ENCODE peak calls at places on chromosomes 4 and X, in five cellular contexts. One of them, this sample, is unnamed.

GRCh38 chr4:20288047-20288650 is 36.4 kb downstream of the SLIT2 start:
- DNase-seq in cardiac muscle cell: no peak
- DNase-seq in lung: no peak
- DNase-seq in sigmoid colon: no peak
- DNase-seq in AG09309: no peak
- DNase-seq in this sample: no peak

GRCh38 chrX:48025561-48025960 is 18.8 kb downstream of the SPACA5 start:
- DNase-seq in cardiac muscle cell: peak
- DNase-seq in lung: no peak
- DNase-seq in AG09309: no peak
- DNase-seq in sigmoid colon: no peak
- DNase-seq in this sample: no peak

GRCh38 chr4:128913228-128913627 is 103.7 kb downstream of the JADE1 start:
- DNase-seq in AG09309: no peak
- DNase-seq in lung: no peak
- DNase-seq in sigmoid colon: no peak
- DNase-seq in cardiac muscle cell: no peak
- DNase-seq in this sample: no peak

GRCh38 chrX:135625995-135626394 is 87.4 kb upstream of the CT45A1 start:
- DNase-seq in sigmoid colon: no peak
- DNase-seq in lung: no peak
- DNase-seq in cardiac muscle cell: peak
- DNase-seq in AG09309: no peak
- DNase-seq in this sample: no peak

GRCh38 chr4:41611881-41612871 is 74.2 kb downstream of the LIMCH1 start:
- DNase-seq in AG09309: no peak
- DNase-seq in sigmoid colon: peak
- DNase-seq in lung: peak
- DNase-seq in cardiac muscle cell: peak
- DNase-seq in this sample: no peak

GRCh38 chrX:87397103-87397886 is 120.3 kb upstream of the KLHL4 start:
- DNase-seq in lung: no peak
- DNase-seq in cardiac muscle cell: no peak
- DNase-seq in sigmoid colon: no peak
- DNase-seq in AG09309: no peak
- DNase-seq in this sample: no peak

GRCh38 chrX:151754042-151754419 is 19.5 kb downstream of the CNGA2 start:
- DNase-seq in lung: no peak
- DNase-seq in cardiac muscle cell: no peak
- DNase-seq in sigmoid colon: no peak
- DNase-seq in AG09309: peak
- DNase-seq in this sample: no peak

GRCh38 chrX:129748265-129748664 is 9.5 kb downstream of the XPNPEP2 start:
- DNase-seq in cardiac muscle cell: no peak
- DNase-seq in lung: no peak
- DNase-seq in sigmoid colon: peak
- DNase-seq in AG09309: peak
- DNase-seq in this sample: no peak

GRCh38 chr4:4752576-4753401 is 106.7 kb upstream of the MSX1 start:
- DNase-seq in lung: no peak
- DNase-seq in AG09309: peak
- DNase-seq in sigmoid colon: no peak
- DNase-seq in cardiac muscle cell: no peak
- DNase-seq in this sample: no peak

GRCh38 chr4:46586566-46586965 is 196.6 kb upstream of the GABRA2 start:
- DNase-seq in AG09309: no peak
- DNase-seq in lung: no peak
- DNase-seq in sigmoid colon: no peak
- DNase-seq in cardiac muscle cell: no peak
- DNase-seq in this sample: no peak

GRCh38 chrX:3066555-3066954 is 25.3 kb downstream of the ARSF start:
- DNase-seq in sigmoid colon: no peak
- DNase-seq in AG09309: no peak
- DNase-seq in lung: no peak
- DNase-seq in cardiac muscle cell: no peak
- DNase-seq in this sample: peak

GRCh38 chr4:138655970-138656369 is 359.6 kb upstream of the NOCT start:
- DNase-seq in sigmoid colon: no peak
- DNase-seq in lung: no peak
- DNase-seq in cardiac muscle cell: no peak
- DNase-seq in AG09309: no peak
- DNase-seq in this sample: no peak

GRCh38 chr4:18937080-18937479 is 915.5 kb upstream of the LCORL start:
- DNase-seq in AG09309: no peak
- DNase-seq in lung: no peak
- DNase-seq in cardiac muscle cell: no peak
- DNase-seq in sigmoid colon: no peak
- DNase-seq in this sample: no peak

GRCh38 chrX:119236599-119237525 is 777 bp downstream of the PGRMC1 start:
- DNase-seq in lung: no peak
- DNase-seq in cardiac muscle cell: peak
- DNase-seq in AG09309: no peak
- DNase-seq in sigmoid colon: peak
- DNase-seq in this sample: peak

GRCh38 chr4:81351653-81352455 is 119.9 kb downstream of the RASGEF1B start:
- DNase-seq in lung: peak
- DNase-seq in AG09309: no peak
- DNase-seq in sigmoid colon: peak
- DNase-seq in cardiac muscle cell: peak
- DNase-seq in this sample: peak

GRCh38 chrX:10045327-10046000 is 78.3 kb downstream of the CLDN34 start:
- DNase-seq in AG09309: no peak
- DNase-seq in sigmoid colon: no peak
- DNase-seq in cardiac muscle cell: no peak
- DNase-seq in lung: no peak
- DNase-seq in this sample: no peak

GRCh38 chrX:18348047-18348446 is 6.4 kb downstream of the SCML2 start:
- DNase-seq in cardiac muscle cell: no peak
- DNase-seq in AG09309: no peak
- DNase-seq in sigmoid colon: no peak
- DNase-seq in lung: no peak
- DNase-seq in this sample: no peak

GRCh38 chrX:105190252-105190853 is 30.1 kb downstream of the TEX13A start:
- DNase-seq in AG09309: peak
- DNase-seq in sigmoid colon: no peak
- DNase-seq in cardiac muscle cell: peak
- DNase-seq in lung: no peak
- DNase-seq in this sample: no peak

GRCh38 chrX:120749141-120749846 is 119.4 kb upstream of the C1GALT1C1 start:
- DNase-seq in cardiac muscle cell: no peak
- DNase-seq in sigmoid colon: no peak
- DNase-seq in lung: no peak
- DNase-seq in AG09309: no peak
- DNase-seq in this sample: no peak

GRCh38 chr4:87938746-87939145 is 36.8 kb upstream of the SPP1 start:
- DNase-seq in lung: no peak
- DNase-seq in sigmoid colon: no peak
- DNase-seq in AG09309: no peak
- DNase-seq in cardiac muscle cell: no peak
- DNase-seq in this sample: no peak
- TF ChIP-seq CTCF in lung: no peak
- TF ChIP-seq CTCF in sigmoid colon: no peak
- TF ChIP-seq CTCF in AG09309: no peak
- TF ChIP-seq CTCF in cardiac muscle cell: no peak
- TF ChIP-seq CTCF in this sample: no peak

GRCh38 chrX:124223524-124223923 is 108.9 kb upstream of the TEX13D start:
- DNase-seq in lung: no peak
- DNase-seq in AG09309: no peak
- DNase-seq in sigmoid colon: no peak
- DNase-seq in cardiac muscle cell: peak
- DNase-seq in this sample: no peak
- TF ChIP-seq CTCF in lung: no peak
- TF ChIP-seq CTCF in AG09309: no peak
- TF ChIP-seq CTCF in sigmoid colon: no peak
- TF ChIP-seq CTCF in cardiac muscle cell: no peak
- TF ChIP-seq CTCF in this sample: no peak

DNA sequence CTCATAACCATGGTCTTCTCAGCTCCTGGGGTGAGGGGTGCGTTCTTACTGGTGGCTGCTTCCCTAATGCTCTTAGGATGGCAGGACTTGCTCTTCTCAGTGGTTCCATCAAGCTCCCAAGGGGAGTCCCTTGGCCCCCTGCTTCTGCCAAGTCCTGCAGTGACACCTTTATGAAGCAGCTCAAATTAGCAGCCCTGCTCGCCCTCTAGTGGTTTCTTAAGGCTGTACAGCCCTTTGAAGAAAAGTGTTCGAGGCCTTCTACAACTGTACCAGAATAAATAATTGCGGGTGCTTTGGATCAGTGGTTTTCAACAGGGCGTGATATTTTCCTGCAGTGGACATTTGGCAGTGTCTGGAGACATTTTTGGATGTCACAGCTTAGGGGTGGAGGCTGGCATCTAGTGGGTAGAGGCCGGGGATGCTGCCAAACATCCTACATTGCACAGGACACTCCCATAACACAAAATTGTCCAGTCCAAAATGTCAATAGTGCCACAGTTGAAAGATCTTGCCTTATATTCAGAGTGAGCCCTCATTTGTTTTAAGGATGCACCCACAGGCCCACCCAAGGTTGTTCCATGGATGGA is 204.7 kb upstream of the S100G start:
- DNase-seq in cardiac muscle cell: peak
- DNase-seq in sigmoid colon: no peak
- DNase-seq in lung: no peak
- DNase-seq in AG09309: no peak
- DNase-seq in this sample: no peak
- TF ChIP-seq CTCF in cardiac muscle cell: peak
- TF ChIP-seq CTCF in sigmoid colon: peak
- TF ChIP-seq CTCF in lung: peak
- TF ChIP-seq CTCF in AG09309: peak
- TF ChIP-seq CTCF in this sample: peak

GRCh38 chrX:114717921-114718320 is 134.0 kb downstream of the HTR2C start:
- DNase-seq in AG09309: no peak
- DNase-seq in cardiac muscle cell: peak
- DNase-seq in lung: no peak
- DNase-seq in sigmoid colon: no peak
- DNase-seq in this sample: no peak
- TF ChIP-seq CTCF in AG09309: peak
- TF ChIP-seq CTCF in cardiac muscle cell: peak
- TF ChIP-seq CTCF in lung: no peak
- TF ChIP-seq CTCF in sigmoid colon: no peak
- TF ChIP-seq CTCF in this sample: peak

DNA sequence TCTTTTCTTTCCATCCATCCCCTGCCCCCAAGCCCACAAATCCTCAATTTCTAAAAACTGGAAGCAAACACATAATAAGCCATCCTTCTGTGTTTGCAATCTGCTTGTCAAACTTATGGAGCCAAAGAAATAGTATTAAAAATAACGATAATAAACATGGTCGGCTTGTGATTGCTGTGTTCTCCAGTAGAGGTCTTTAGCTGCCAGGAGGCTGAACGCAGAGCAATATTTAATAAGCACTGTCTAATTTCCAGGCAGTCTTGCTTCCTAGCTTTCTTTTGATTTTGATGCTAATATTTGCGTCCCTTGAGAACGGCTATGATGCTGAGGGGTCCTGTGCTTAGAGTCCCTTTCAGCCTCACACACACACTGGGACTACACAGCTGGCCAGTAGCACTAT is 3.2 kb upstream of the HELT start:
- DNase-seq in sigmoid colon: no peak
- DNase-seq in lung: no peak
- DNase-seq in AG09309: no peak
- DNase-seq in cardiac muscle cell: no peak
- DNase-seq in this sample: no peak
- TF ChIP-seq CTCF in sigmoid colon: no peak
- TF ChIP-seq CTCF in lung: no peak
- TF ChIP-seq CTCF in AG09309: peak
- TF ChIP-seq CTCF in cardiac muscle cell: peak
- TF ChIP-seq CTCF in this sample: no peak

DNA sequence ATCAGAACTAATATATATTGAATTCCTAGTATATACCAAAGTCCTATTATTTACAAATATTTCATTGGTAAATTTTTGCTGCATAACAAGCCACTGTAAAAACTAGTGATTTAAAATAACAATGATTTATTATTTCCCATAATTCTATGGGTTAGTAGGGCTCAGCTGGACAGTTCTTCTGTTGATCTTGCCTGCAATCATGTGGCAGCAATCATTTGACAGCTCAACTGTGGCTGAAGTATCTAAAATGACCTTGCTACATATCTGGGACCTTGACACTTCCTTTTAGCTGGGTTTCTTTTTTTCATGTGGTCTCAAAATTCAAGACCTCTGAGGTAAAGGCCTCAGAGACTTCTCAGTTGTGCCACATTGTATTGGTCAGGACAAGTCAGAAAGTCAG is 598.5 kb upstream of the PITX2 start:
- DNase-seq in cardiac muscle cell: no peak
- DNase-seq in AG09309: no peak
- DNase-seq in lung: no peak
- DNase-seq in sigmoid colon: no peak
- DNase-seq in this sample: no peak
- TF ChIP-seq CTCF in cardiac muscle cell: no peak
- TF ChIP-seq CTCF in AG09309: no peak
- TF ChIP-seq CTCF in lung: no peak
- TF ChIP-seq CTCF in sigmoid colon: no peak
- TF ChIP-seq CTCF in this sample: no peak

This sample was measured in right lobe of liver.